ENCODE peak calls at places on chromosomes 1 and 21, in four cellular contexts. E, P, U and F are unnamed samples.
A peak's percentile ranks its signal among the peaks of the same experiment; 100 is the strongest.

GRCh38 chr21:37808261-37808660 is 108.0 kb downstream of the KCNJ6 start:
- DNase-seq in E (no peak), P (no peak), U (no peak), F (no peak)

GRCh38 chr1:101187287-101187686 is 49.5 kb upstream of the S1PR1 start:
- DNase-seq in E (no peak), P (no peak), U (no peak), F (no peak)

GRCh38 chr1:68103006-68103545 is 52.6 kb upstream of the DIRAS3 start:
- DNase-seq in E (no peak), P (no peak), U (no peak), F (no peak)

GRCh38 chr21:44395260-44395659 is 41.8 kb downstream of the TRPM2 start:
- DNase-seq in E (no peak), P (no peak), U (no peak), F (no peak)

GRCh38 chr21:44702111-44702972 is 5.4 kb downstream of the KRTAP10-12 start:
- DNase-seq in E (no peak), P (no peak), U (no peak), F (no peak)

GRCh38 chr21:27269646-27270045 is 302.8 kb upstream of the ADAMTS5 start:
- DNase-seq in E (no peak), P (no peak), U (no peak), F (no peak)

GRCh38 chr1:221801773-221802516 is 60.1 kb upstream of the DUSP10 start:
- DNase-seq in E (peak; percentile 19), P (no peak), U (peak; percentile 18), F (no peak)

GRCh38 chr1:58201492-58202106 is 344.9 kb downstream of the OMA1 start:
- DNase-seq in E (no peak), P (no peak), U (no peak), F (no peak)

GRCh38 chr21:33238146-33238545 is 8.4 kb downstream of the IFNAR2 start:
- DNase-seq in E (no peak), P (no peak), U (no peak), F (no peak)

GRCh38 chr1:29631361-29631760 is 395.0 kb downstream of the PTPRU start:
- DNase-seq in E (no peak), P (no peak), U (no peak), F (no peak)

GRCh38 chr1:29628190-29628589 is 391.9 kb downstream of the PTPRU start:
- DNase-seq in E (no peak), P (no peak), U (no peak), F (no peak)

GRCh38 chr1:29630756-29631155 is 394.4 kb downstream of the PTPRU start:
- DNase-seq in E (no peak), P (no peak), U (no peak), F (no peak)

GRCh38 chr1:29629814-29630516 is 393.6 kb downstream of the PTPRU start:
- DNase-seq in E (no peak), P (no peak), U (no peak), F (no peak)

GRCh38 chr1:29629401-29629800 is 393.1 kb downstream of the PTPRU start:
- DNase-seq in E (no peak), P (no peak), U (no peak), F (no peak)
- TF ChIP-seq RNF2 in E (no peak), P (no peak), U (no peak), F (no peak)

GRCh38 chr1:184416476-184416875 is 29.6 kb downstream of the C1orf21 start:
- DNase-seq in E (no peak), P (no peak), U (no peak), F (no peak)
- TF ChIP-seq RNF2 in E (no peak), P (no peak), U (no peak), F (no peak)

DNA sequence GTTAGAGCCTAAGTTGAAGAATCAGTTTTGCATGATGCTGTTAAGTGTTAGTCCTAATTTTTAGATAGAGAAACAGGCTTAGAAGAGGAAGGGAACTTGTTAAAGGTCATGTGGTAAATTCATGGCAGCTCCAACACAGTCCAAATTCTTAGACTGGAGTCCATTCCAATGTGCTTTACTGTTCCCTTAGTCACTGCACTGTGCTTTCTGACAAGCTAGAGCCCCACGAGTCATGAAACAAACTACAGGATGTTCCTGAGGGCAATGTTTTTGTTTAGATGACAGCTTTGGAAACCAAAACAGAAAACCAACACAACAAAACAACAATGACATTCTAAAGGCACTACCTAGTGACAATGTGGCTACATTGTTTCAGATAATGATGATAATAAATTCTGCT is 23.1 kb upstream of the RGS4 start:
- DNase-seq in E (no peak), P (no peak), U (no peak), F (no peak)
- TF ChIP-seq RNF2 in E (no peak), P (no peak), U (no peak), F (no peak)

DNA sequence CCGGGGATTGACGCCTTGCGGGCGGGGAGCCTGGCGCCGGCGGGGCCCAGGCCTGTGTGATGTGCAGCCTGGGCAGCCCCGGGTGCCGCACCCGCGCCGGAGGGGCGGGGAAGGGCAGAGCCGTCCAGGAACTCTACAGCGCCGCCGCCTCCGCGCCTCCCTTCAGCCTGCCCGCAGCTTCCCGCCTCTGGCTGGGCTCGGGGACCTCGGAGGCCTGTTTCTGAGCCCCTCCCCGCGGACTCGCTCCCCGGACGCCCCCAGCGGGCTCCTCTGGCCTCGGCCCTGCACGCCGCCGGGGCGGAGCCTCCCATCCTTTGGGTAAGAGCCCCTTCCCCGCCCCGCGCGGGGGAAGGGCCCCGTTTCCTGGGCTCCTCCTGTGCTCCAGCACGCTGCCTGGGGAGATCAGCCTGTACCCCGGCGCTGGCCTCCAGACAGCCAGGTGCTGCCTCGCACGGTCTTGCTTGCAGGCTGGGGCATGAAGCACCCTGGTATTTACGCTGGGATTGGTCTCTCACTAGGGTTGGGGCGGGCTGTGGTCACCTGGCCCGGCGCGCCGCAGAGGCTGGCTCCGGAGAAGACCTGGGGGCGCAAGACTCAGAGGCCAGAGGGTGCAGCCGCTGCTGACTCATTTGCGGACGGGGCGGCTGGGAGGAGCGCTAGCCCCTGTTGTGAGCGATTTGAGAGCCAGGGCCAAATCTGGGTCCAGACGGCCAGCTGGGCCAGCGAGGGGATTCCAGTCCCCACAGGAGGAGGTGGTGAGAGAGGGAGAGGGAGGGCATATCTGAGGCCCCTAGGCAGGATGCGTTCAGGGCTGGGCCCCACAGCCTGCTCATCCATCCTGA is 5.7 kb upstream of the ACOT11 start:
- DNase-seq in E (peak; percentile 89), P (peak; percentile 81), U (peak; percentile 55), F (peak; percentile 67)
- TF ChIP-seq RNF2 in E (no peak), P (no peak), U (no peak), F (peak; percentile 45)

GRCh38 chr1:156368889-156369684 is at the start of gene RHBG:
- DNase-seq in E (peak; percentile 88), P (peak; percentile 48), U (no peak), F (peak; percentile 75)
- TF ChIP-seq RNF2 in E (no peak), P (no peak), U (no peak), F (no peak)

GRCh38 chr1:109819365-109819764 is 55.6 kb upstream of the EPS8L3 start:
- DNase-seq in E (peak; percentile 38), P (no peak), U (no peak), F (no peak)

GRCh38 chr1:109821831-109822745 is 58.4 kb upstream of the EPS8L3 start:
- DNase-seq in E (peak; percentile 36), P (no peak), U (peak; percentile 27), F (peak; percentile 94)

GRCh38 chr1:109819906-109820305 is 56.2 kb upstream of the EPS8L3 start:
- DNase-seq in E (no peak), P (no peak), U (no peak), F (no peak)

GRCh38 chr1:109822749-109823542 is 59.2 kb upstream of the EPS8L3 start:
- DNase-seq in E (peak; percentile 32), P (no peak), U (no peak), F (no peak)

DNA sequence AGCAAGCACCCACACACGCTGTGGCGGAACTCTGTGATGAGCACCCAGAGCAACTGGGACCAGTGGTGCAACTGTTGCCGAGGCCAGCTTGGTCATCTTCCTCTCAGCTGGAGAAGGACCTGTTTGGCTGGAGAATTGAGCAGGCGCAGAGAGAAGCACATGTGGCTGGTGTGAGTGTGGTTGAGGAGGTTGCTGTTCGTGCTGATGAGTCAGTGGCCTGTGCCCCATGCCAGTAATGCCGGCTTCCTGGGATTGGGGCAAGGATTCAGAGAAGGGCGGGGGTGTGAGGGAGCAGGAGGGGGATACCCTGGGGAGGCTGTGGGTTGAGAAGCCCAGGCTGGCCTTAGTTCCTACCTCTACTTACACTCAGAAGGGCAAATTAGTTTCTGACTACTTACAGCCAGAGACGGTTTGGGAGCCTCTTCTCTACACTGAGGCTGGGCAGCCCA is 57.5 kb upstream of the EPS8L3 start:
- DNase-seq in E (no peak), P (no peak), U (peak; percentile 56), F (no peak)
- TF ChIP-seq RNF2 in E (no peak), P (no peak), U (no peak), F (no peak)

DNA sequence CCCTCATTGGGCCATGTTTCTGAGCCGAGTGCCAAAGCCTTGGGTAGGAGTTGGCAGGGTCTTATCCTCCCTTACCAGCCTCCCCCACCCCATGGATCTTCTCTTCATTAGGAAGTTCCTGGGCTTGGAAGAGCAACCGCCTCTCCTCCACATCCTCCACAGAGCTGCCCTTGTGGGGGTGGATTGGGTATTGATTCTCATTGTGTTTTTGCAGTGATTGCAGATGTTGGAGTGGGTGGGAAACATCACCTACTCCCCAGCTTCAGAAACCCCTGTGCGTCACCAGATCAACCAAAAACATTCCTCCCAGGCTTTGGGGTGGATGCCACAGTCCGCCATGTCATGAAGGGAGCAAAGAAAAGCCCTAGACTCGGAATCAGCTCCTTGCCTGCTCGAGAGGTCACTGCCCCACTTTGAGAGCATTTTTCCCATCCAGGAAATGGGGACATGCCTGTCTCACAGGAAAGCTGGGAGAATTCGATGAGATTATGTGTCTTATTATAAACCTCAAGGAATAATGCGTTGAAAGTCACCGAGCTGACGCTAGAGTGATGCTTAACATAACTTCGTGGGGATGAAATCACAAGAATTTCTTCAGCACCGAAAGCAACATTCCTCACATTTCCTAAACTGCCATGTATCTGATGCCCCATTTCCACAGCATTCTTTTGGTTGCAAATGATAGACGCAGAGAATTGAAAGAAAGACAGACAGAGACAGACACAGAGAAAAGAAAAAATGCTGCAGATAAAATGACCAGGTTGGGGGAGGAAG is 44.7 kb upstream of the ZBTB40 start:
- DNase-seq in E (no peak), P (no peak), U (no peak), F (no peak)
- TF ChIP-seq RNF2 in E (no peak), P (no peak), U (no peak), F (no peak)